ENCODE peak calls at places on chromosome 1, in six cellular contexts. G, L, Q, Y, N and C are unnamed samples.

GRCh38 chr1:7608628-7609295 is 162.3 kb upstream of the VAMP3 start:
- DNase-seq in Q (peak; percentile 60), N (no peak), G (no peak), Y (no peak), L (no peak), C (no peak)

GRCh38 chr1:17097787-17098186 is 21.5 kb downstream of the PADI2 start:
- DNase-seq in L (no peak), Y (no peak), G (no peak), N (no peak), Q (no peak), C (no peak)

GRCh38 chr1:169595764-169596711 is 9.8 kb upstream of the F5 start:
- DNase-seq in G (peak; percentile 15), L (no peak), N (no peak), Q (no peak), Y (peak; percentile 60), C (no peak)

GRCh38 chr1:238221738-238222137 is 331.0 kb upstream of the ZP4 start:
- DNase-seq in N (no peak), G (no peak), L (no peak), Y (no peak), Q (no peak), C (no peak)

GRCh38 chr1:246032111-246032551 is 474.9 kb downstream of the SMYD3 start:
- DNase-seq in L (no peak), Q (no peak), N (no peak), G (no peak), Y (no peak), C (no peak)

GRCh38 chr1:71656902-71657301 is 576.1 kb upstream of the ZRANB2 start:
- DNase-seq in Q (no peak), G (no peak), L (no peak), Y (no peak), N (no peak), C (no peak)

GRCh38 chr1:195898924-195899323 is 709.3 kb downstream of the KCNT2 start:
- DNase-seq in L (no peak), N (no peak), G (no peak), Q (peak; percentile 33), Y (no peak), C (no peak)

GRCh38 chr1:235628316-235629006 is 21.1 kb downstream of the GNG4 start:
- DNase-seq in L (no peak), Y (no peak), Q (no peak), G (no peak), N (no peak), C (no peak)

GRCh38 chr1:47474278-47475193 is 36.7 kb downstream of the FOXD2 start:
- DNase-seq in Q (no peak), L (no peak), G (no peak), N (no peak), Y (peak; percentile 25), C (no peak)

GRCh38 chr1:5374176-5374575 is 618.0 kb downstream of the NPHP4 start:
- DNase-seq in G (no peak), L (no peak), N (no peak), Y (no peak), Q (no peak), C (no peak)

GRCh38 chr1:246117066-246117791 is 389.9 kb downstream of the SMYD3 start:
- DNase-seq in G (no peak), Q (peak; percentile 53), L (peak; percentile 12), Y (peak; percentile 60), N (peak; percentile 47), C (no peak)

GRCh38 chr1:115706009-115706362 is 62.5 kb downstream of the CASQ2 start:
- DNase-seq in N (no peak), L (no peak), Q (no peak), G (no peak), Y (no peak), C (no peak)

GRCh38 chr1:115697619-115698018 is 55.8 kb downstream of the VANGL1 start:
- DNase-seq in Y (no peak), L (no peak), N (no peak), Q (no peak), G (no peak), C (no peak)

GRCh38 chr1:115702993-115703392 is 61.2 kb downstream of the VANGL1 start:
- DNase-seq in L (no peak), N (no peak), Q (no peak), Y (no peak), G (no peak), C (no peak)

GRCh38 chr1:115705085-115706008 is 63.2 kb downstream of the CASQ2 start:
- DNase-seq in G (no peak), Y (peak; percentile 16), N (peak; percentile 15), L (no peak), Q (no peak), C (no peak)

DNA sequence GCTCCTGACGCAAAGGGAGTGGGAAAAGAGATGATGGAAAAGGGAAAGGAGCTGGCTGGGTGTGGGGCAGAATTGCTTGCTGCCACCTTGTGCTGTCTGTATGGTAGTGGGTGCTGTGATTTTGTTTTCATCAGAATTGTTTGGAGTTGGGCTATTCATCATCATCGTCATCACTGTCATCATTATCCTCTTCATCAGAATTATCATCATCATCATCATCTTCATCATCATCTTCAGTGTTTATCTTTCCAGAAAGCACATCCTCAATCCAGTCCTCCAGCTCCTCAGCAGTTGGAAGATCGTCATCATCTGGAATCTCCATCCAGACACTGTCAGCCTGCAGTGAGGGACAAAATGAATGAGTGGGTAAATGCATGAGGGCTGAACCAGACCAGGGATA is 59.3 kb downstream of the VANGL1 start:
- DNase-seq in G (no peak), L (no peak), N (no peak), Y (no peak), Q (no peak), C (no peak)
- H3K27ac ChIP-seq in G (no peak overlapping the region), L (no peak overlapping the region), N (no peak overlapping the region), Y (no peak overlapping the region), Q (no peak overlapping the region), C (no peak overlapping the region)

GRCh38 chr1:109252893-109253802 is 3.8 kb downstream of the CELSR2 start:
- DNase-seq in L (no peak), Q (peak; percentile 58), G (no peak), N (no peak), Y (no peak), C (peak; percentile 81)
- H3K27ac ChIP-seq in L (peak overlapping the region; percentile 83), Q (peak overlapping the region; percentile 89), G (peak overlapping the region; percentile 90), N (no peak overlapping the region), Y (peak overlapping the region; percentile 87), C (peak overlapping the region; percentile 92)

DNA sequence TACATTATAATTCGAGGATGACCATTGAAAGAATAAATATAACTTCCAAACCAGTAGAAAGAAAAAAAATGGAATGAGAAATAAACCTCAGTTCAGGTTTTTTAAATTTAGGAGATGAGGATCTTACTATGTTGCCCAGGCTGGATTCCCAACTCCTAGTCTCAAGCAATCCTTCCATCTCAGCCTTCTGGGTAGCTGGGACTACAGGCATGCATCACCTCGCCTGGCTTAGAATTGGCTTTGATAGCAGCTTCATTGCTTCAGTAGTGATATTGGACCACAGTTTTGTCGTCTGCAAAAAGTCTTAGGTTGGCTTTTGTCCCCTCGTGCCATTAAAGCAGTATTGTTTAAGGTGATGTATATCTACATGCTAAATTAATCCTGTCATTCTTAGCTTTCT is 2.9 kb downstream of the NASP start:
- DNase-seq in L (no peak), N (no peak), Y (no peak), G (no peak), Q (no peak), C (no peak)
- H3K27ac ChIP-seq in L (no peak overlapping the region), N (no peak overlapping the region), Y (no peak overlapping the region), G (no peak overlapping the region), Q (no peak overlapping the region), C (no peak overlapping the region)

DNA sequence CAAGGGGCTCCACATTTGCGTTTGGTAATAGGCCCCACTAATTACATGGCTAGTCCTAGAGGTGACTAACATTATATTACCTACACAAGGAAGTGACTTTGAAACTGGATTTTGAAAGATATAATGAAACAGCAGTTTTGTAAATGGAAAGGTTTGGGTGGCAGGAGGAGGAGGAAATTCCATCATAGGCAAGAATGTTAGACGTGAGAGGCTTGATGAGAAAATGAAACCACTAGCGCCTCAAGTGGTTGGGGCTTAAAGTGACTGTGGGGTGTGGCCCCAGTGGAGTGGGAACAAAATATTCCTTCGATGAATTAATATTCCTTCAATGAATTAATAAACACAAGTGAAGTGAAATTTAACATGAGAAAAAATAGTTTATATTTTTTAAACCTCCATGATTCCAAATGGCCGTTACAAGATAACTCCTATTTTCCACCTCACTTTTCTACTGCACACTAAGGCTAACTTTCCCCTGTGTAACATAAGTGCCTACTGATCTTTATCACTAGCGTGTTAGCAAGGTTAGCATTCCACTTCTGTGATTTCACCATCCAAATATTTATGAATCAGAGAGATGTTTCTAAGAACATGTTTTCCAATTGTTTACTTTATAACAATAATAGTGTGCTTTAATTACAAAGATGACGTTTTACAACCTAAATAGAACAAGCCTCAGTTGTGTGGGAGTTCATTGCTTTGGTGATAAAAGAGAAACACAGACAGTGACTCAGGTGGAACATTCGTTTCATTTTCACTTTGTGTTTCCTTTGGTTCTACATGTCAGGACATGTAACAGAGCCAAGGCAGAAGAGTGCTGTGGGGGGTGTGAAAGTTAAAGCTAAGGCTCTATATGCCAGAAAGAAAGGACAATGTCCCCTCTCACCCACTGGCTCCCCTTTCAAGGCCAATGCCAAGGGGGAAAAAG is 12.5 kb upstream of the ATF3 start:
- DNase-seq in G (no peak), N (peak; percentile 99), L (no peak), Q (peak; percentile 71), Y (no peak), C (no peak)
- H3K27ac ChIP-seq in G (no peak overlapping the region), N (peak overlapping the region; percentile 100), L (peak overlapping the region; percentile 57), Q (no peak overlapping the region), Y (no peak overlapping the region), C (no peak overlapping the region)

DNA sequence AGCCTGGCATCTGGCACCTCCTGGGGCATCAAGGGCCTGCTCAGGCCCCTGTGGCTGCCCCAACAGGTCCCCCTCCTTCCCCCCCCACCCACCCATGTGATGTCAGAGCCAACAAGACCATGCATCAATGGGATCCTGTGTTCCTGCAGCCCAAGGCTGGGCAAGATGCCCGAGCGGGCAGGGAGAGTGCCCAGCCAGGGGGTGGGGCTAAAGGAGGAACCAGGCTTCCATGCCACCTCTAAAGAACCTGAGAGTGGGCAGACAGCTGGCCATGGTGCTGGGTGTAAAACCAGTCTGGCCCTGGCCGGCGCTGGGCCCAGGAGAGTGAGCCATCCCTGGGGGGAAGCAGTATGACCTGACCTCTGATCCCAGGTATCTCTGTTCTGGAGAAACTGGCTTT is 7.6 kb downstream of the COL16A1 start:
- DNase-seq in L (peak; percentile 44), N (no peak), G (no peak), Y (no peak), Q (no peak), C (peak; percentile 79)
- H3K27ac ChIP-seq in L (no peak overlapping the region), N (no peak overlapping the region), G (no peak overlapping the region), Y (no peak overlapping the region), Q (no peak overlapping the region), C (peak overlapping the region; percentile 95)

GRCh38 chr1:1293258-1293617 is 13.0 kb downstream of the SCNN1D start:
- DNase-seq in Y (no peak), G (no peak), Q (no peak), N (no peak), L (no peak), C (no peak)
- H3K27ac ChIP-seq in Y (no peak overlapping the region), G (no peak overlapping the region), Q (peak overlapping the region; percentile 54), N (no peak overlapping the region), L (no peak overlapping the region), C (no peak overlapping the region)

DNA sequence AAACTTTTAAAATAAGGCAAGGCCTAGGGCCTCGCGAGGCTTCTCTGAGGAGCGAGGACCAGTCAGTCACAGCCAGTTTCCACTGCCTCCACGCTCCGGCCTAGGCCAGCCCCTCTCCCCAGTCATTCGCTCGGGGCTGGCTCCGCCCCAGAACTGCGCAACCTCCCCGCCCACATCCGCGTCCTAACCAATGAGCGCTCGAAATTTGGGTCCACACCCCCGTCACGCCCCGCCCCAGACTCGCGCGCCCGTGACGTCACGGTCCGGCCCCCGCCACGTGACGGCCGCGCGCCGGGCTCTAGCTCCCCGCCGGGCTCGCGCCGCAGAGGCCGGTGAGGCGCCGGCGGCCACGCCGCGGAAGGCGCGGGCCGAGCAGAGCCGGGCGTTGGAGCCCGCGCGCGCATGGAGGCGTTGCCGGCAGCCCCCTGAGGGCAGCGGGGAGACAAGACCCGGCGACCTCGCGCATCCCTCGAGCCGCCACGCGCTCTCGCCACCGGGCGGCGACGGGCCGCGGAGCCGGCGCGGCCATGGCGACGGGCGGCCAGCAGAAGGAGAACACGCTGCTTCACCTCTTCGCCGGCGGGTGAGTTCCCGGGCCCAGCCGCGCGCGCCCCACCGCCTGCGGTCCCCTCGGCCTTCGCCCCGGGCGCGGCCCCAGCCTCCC is at the start of gene SLC25A33:
- DNase-seq in N (peak; percentile 96), G (peak; percentile 97), Y (peak; percentile 96), Q (peak; percentile 99), L (peak; percentile 97), C (peak; percentile 99)
- H3K27ac ChIP-seq in N (peak within 1 kb of the TSS; percentile 89), G (peak within 1 kb of the TSS; percentile 63), Y (peak within 1 kb of the TSS; percentile 57), Q (peak within 1 kb of the TSS; percentile 85), L (peak within 1 kb of the TSS; percentile 84), C (peak within 1 kb of the TSS; percentile 84)